ENCODE peak calls at places on chromosomes 6 and 20, in five cellular contexts. J is naive thymus-derived CD4-positive, alpha-beta T cell; E is pancreas; B is lower lobe of right lung; L is mammary epithelial cell. O is an unnamed sample.

GRCh38 chr6:106849130-106849529 is 125.4 kb downstream of the CD24 start:
- DNase-seq in E (no peak), B (no peak), J (no peak), L (no peak), O (no peak)

GRCh38 chr20:22716824-22717351 is 132.5 kb upstream of the FOXA2 start:
- DNase-seq in E (no peak), L (no peak), J (no peak), B (peak; percentile 79), O (no peak)

GRCh38 chr6:144316866-144317204 is 31.7 kb downstream of the UTRN start:
- DNase-seq in J (no peak), E (no peak), L (no peak), B (no peak), O (no peak)

GRCh38 chr6:64714073-64714472 is 993.0 kb downstream of the EYS start:
- DNase-seq in B (no peak), E (no peak), J (no peak), L (no peak), O (no peak)

GRCh38 chr6:126060400-126060799 is 74.1 kb downstream of the TRMT11 start:
- DNase-seq in E (no peak), B (no peak), L (no peak), J (no peak), O (no peak)

GRCh38 chr6:22614541-22614940 is 45.2 kb downstream of the HDGFL1 start:
- DNase-seq in E (no peak), B (no peak), J (no peak), L (no peak), O (no peak)

GRCh38 chr6:33631971-33632585 is 11.0 kb downstream of the ITPR3 start:
- DNase-seq in E (no peak), L (no peak), J (no peak), B (no peak), O (no peak)

GRCh38 chr6:138410048-138410735 is 6.2 kb downstream of the HEBP2 start:
- DNase-seq in E (no peak), J (no peak), B (peak; percentile 55), L (peak; percentile 69), O (no peak)

GRCh38 chr6:122392564-122393338 is 6.7 kb upstream of the HSF2 start:
- DNase-seq in E (no peak), J (no peak), L (no peak), B (no peak), O (no peak)

GRCh38 chr6:90111387-90111786 is 185.3 kb downstream of the BACH2 start:
- DNase-seq in J (no peak), B (no peak), L (no peak), E (no peak), O (no peak)
- H3K4me3 ChIP-seq in J (no peak overlapping the region), B (no peak overlapping the region), L (no peak overlapping the region), E (no peak overlapping the region), O (no peak overlapping the region)

DNA sequence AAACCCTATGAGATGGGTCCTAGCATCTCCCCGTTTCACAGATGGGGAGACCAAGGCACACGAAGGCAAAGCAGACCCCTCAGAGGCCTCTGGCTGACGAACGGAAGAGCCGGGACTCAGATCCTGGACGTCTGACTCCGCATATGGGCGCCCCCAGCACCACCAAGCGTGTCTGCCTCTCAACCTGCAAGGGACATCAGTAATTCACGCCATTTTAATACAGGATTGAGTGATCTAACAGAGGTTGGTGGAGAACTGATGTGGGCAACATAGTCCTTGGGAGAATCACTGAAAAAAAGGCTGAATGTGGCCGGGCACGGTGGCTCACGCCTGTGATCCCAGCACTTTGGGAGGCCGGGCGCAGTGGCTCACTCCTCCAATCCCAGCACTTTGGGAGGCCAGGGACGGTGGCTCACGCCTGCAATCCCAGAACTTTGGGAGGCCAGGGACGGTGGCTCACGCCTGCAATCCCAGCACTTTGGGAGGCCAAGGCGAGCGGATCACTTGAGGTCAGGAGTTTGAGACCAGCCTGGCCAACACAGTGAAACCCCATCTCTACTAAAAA is 206.6 kb downstream of the DLL1 start:
- DNase-seq in E (peak; percentile 35), L (no peak), B (peak; percentile 23), J (no peak), O (peak; percentile 22)
- H3K9me3 ChIP-seq in E (no peaks in the 10 kb centered on the region), L (no peaks in the 10 kb centered on the region), B (no peaks in the 10 kb centered on the region), J (no peaks in the 10 kb centered on the region), O (no peaks in the 10 kb centered on the region)

GRCh38 chr20:46305973-46306360 is 2.3 kb downstream of the CDH22 start:
- DNase-seq in B (no peak), J (no peak), E (no peak), L (no peak), O (no peak)

GRCh38 chr20:46307139-46307998 is 929 bp downstream of the CDH22 start:
- DNase-seq in L (peak; percentile 25), E (peak; percentile 84), J (peak; percentile 58), B (peak; percentile 72), O (peak; percentile 66)

GRCh38 chr20:46308258-46309157 is at the start of gene CDH22:
- DNase-seq in L (no peak), B (peak; percentile 56), J (peak; percentile 16), E (peak; percentile 78), O (no peak)

GRCh38 chr20:46306743-46307138 is 1.6 kb downstream of the CDH22 start:
- DNase-seq in J (no peak), L (no peak), E (no peak), B (no peak), O (no peak)

GRCh38 chr20:46307999-46308257 is 370 bp downstream of the CDH22 start:
- DNase-seq in B (no peak), E (no peak), J (no peak), L (no peak), O (no peak)
- H3K4me3 ChIP-seq in B (peak overlapping the region; percentile 51), E (peak overlapping the region; percentile 16), J (no peak overlapping the region), L (no peak overlapping the region), O (peak overlapping the region; percentile 52)

DNA sequence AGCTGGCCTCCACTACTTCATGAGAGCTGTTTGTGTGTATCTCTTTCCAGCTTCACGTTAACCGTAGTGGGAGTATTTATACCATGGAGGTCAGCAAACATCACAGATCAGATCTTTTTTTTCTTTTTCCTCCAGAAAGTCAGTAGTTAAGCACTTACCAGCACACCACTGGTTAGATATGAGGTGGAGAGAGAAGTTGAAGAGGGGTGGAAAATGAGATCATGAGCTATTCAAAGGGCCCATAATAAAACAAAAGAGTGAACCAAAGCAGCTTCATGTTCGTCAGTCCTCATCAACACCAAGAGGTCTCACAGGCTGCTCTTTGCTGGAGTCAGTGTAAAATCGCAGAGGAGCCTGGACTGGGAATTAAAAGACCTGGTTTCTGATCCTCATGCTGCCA is 125.1 kb upstream of the SGK1 start:
- DNase-seq in L (no peak), J (no peak), E (no peak), B (no peak), O (no peak)
- H3K9me3 ChIP-seq in L (no peaks in the 10 kb centered on the region), J (no peaks in the 10 kb centered on the region), E (no peaks in the 10 kb centered on the region), B (no peaks in the 10 kb centered on the region), O (no peaks in the 10 kb centered on the region)